ENCODE peak calls at places on chromosomes 4 and X, in ten cellular contexts. V is glutamatergic neuron; T is ACHN; P is iPS-NIHi11; L is naive thymus-derived CD4-positive, alpha-beta T cell; D is hypothalamus; E is activated CD4-positive, alpha-beta T cell treated with anti-CD3 and anti-CD28 coated beads, Interleukin-2, amount 50 U/mL, for 48 hours; X is activated naive CD4-positive, alpha-beta T cell treated with Interleukin-2 at 50 U/mL for 16 hours; C is iris pigment epithelial cell; J is A549. R is an unnamed sample.

GRCh38 chr4:16237715-16238114 is 11.4 kb upstream of the TAPT1 start:
- DNase-seq in V (no peak), T (no peak), P (no peak), L (no peak), D (peak), E (no peak), X (no peak), C (no peak), J (no peak), R (no peak)

GRCh38 chrX:69388526-69388925 is 115.6 kb upstream of the NALF2 start:
- DNase-seq in V (no peak), T (no peak), P (no peak), L (no peak), D (no peak), E (no peak), X (no peak), C (no peak), J (no peak), R (no peak)

GRCh38 chrX:154486052-154486395 is 391 bp downstream of the UBL4A start:
- DNase-seq in V (peak), T (peak), P (no peak), L (no peak), D (no peak), E (peak), X (peak), C (no peak), J (no peak), R (peak)

GRCh38 chrX:40173662-40174593 is 76.2 kb upstream of the BCOR start:
- DNase-seq in V (no peak), T (no peak), P (no peak), L (peak), D (no peak), E (peak), X (peak), C (peak), J (no peak), R (no peak)

GRCh38 chr4:26930964-26931363 is 70.3 kb downstream of the STIM2 start:
- DNase-seq in V (no peak), T (no peak), P (no peak), L (no peak), D (no peak), E (no peak), X (no peak), C (no peak), J (no peak), R (no peak)

GRCh38 chr4:95637047-95637600 is 88.4 kb upstream of the UNC5C start:
- DNase-seq in V (peak), T (peak), P (peak), L (no peak), D (no peak), E (no peak), X (no peak), C (peak), J (peak), R (peak)

GRCh38 chr4:48033825-48034413 is 17.3 kb downstream of the NIPAL1 start:
- DNase-seq in V (no peak), T (peak), P (peak), L (peak), D (no peak), E (peak), X (peak), C (peak), J (peak), R (peak)

GRCh38 chr4:169956441-169956840 is 69.8 kb downstream of the MFAP3L start:
- DNase-seq in V (no peak), T (no peak), P (no peak), L (no peak), D (no peak), E (no peak), X (no peak), C (no peak), J (no peak), R (no peak)

GRCh38 chr4:60682901-60683300 is 517.2 kb upstream of the ADGRL3 start:
- DNase-seq in V (no peak), T (no peak), P (no peak), L (no peak), D (no peak), E (no peak), X (no peak), C (peak), J (no peak), R (no peak)

GRCh38 chr4:2728806-2729532 is 27.2 kb downstream of the TNIP2 start:
- DNase-seq in V (no peak), T (no peak), P (no peak), L (no peak), D (no peak), E (no peak), X (no peak), C (no peak), J (no peak), R (peak)

GRCh38 chrX:53686151-53686885 is at the start of gene HUWE1:
- DNase-seq in V (peak), T (peak), P (peak), L (peak), D (peak), E (peak), X (peak), C (peak), J (peak), R (peak)

GRCh38 chrX:22357621-22358020 is 84.9 kb downstream of the CBLL2 start:
- DNase-seq in V (no peak), T (no peak), P (no peak), L (no peak), D (no peak), E (no peak), X (no peak), C (peak), J (no peak), R (no peak)

GRCh38 chr4:101292214-101292613 is 55.1 kb downstream of the PPP3CA start:
- DNase-seq in V (no peak), T (no peak), P (no peak), L (no peak), D (no peak), E (no peak), X (no peak), C (no peak), J (no peak), R (no peak)

GRCh38 chr4:6987566-6987920 is 55.6 kb upstream of the TADA2B start:
- DNase-seq in V (no peak), T (no peak), P (no peak), L (no peak), D (no peak), E (no peak), X (no peak), C (peak), J (no peak), R (no peak)

GRCh38 chr4:14667624-14668295 is 334.5 kb upstream of the CPEB2 start:
- DNase-seq in V (no peak), T (no peak), P (no peak), L (no peak), D (peak), E (no peak), X (no peak), C (peak), J (peak), R (no peak)

GRCh38 chr4:184355111-184355604 is 119.2 kb downstream of the IRF2 start:
- DNase-seq in V (no peak), T (peak), P (no peak), L (peak), D (no peak), E (no peak), X (no peak), C (peak), J (peak), R (no peak)

GRCh38 chr4:120506536-120506935 is 416.0 kb downstream of the PRDM5 start:
- DNase-seq in V (no peak), T (no peak), P (no peak), L (no peak), D (no peak), E (no peak), X (no peak), C (no peak), J (no peak), R (no peak)

GRCh38 chr4:101025755-101026154 is 321.6 kb downstream of the PPP3CA start:
- DNase-seq in V (no peak), T (no peak), P (no peak), L (no peak), D (no peak), E (no peak), X (no peak), C (no peak), J (no peak), R (peak)

GRCh38 chrX:70479197-70479969 is 34.7 kb downstream of the DLG3 start:
- DNase-seq in V (no peak), T (peak), P (no peak), L (no peak), D (no peak), E (no peak), X (no peak), C (peak), J (peak), R (no peak)

GRCh38 chr4:177810210-177810609 is 368.0 kb upstream of the AGA start:
- DNase-seq in V (no peak), T (no peak), P (no peak), L (no peak), D (no peak), E (no peak), X (no peak), C (no peak), J (no peak), R (no peak)

GRCh38 chrX:72025236-72025770 is 106.4 kb downstream of the RTL5 start:
- DNase-seq in V (no peak), T (no peak), P (no peak), L (no peak), D (no peak), E (no peak), X (no peak), C (no peak), J (no peak), R (no peak)

GRCh38 chr4:8882239-8882638 is 10.6 kb upstream of the HMX1 start:
- DNase-seq in V (no peak), T (no peak), P (no peak), L (no peak), D (no peak), E (no peak), X (no peak), C (no peak), J (no peak), R (no peak)

GRCh38 chrX:153397256-153397960 is 3.7 kb downstream of the PNMA6E start:
- DNase-seq in V (no peak), T (no peak), P (no peak), L (no peak), D (no peak), E (no peak), X (no peak), C (no peak), J (no peak), R (no peak)

GRCh38 chr4:114378306-114378903 is 220.2 kb upstream of the UGT8 start:
- DNase-seq in V (no peak), T (peak), P (peak), L (no peak), D (no peak), E (no peak), X (no peak), C (peak), J (peak), R (no peak)

GRCh38 chr4:56215901-56216300 is 171.4 kb downstream of the AASDH start:
- DNase-seq in V (no peak), T (peak), P (peak), L (no peak), D (peak), E (no peak), X (no peak), C (peak), J (peak), R (no peak)

GRCh38 chr4:138344064-138344463 is 101.9 kb upstream of the SLC7A11 start:
- DNase-seq in V (no peak), T (no peak), P (no peak), L (no peak), D (no peak), E (no peak), X (no peak), C (no peak), J (no peak), R (no peak)

GRCh38 chrX:39242187-39242586 is 440.9 kb downstream of the MID1IP1 start:
- DNase-seq in V (no peak), T (no peak), P (peak), L (no peak), D (no peak), E (no peak), X (no peak), C (peak), J (peak), R (peak)

GRCh38 chrX:103382893-103383292 is 6.6 kb downstream of the BEX3 start:
- DNase-seq in V (no peak), T (no peak), P (no peak), L (no peak), D (no peak), E (no peak), X (no peak), C (no peak), J (no peak), R (no peak)

GRCh38 chr4:2352171-2352570 is 66.3 kb downstream of the ZFYVE28 start:
- DNase-seq in V (no peak), T (no peak), P (no peak), L (no peak), D (no peak), E (no peak), X (no peak), C (no peak), J (no peak), R (no peak)

R was measured in D341Med.